ENCODE peak calls at places on chromosomes 1 and 21, in four cellular contexts. T, L, R and W are unnamed samples. For H3K4me1, the result is how much of the 10 kb centered on the place peaks cover.

GRCh38 chr1:1388078-1388472 is 11.1 kb downstream of the CCNL2 start:
- DNase-seq in T (no peak), L (no peak), R (no peak), W (no peak)

GRCh38 chr1:32997381-32997891 is 32.8 kb upstream of the RNF19B start:
- DNase-seq in T (no peak), L (peak), R (no peak), W (no peak)

GRCh38 chr1:172345077-172345476 is 75.4 kb upstream of the C1orf105 start:
- DNase-seq in T (no peak), L (no peak), R (no peak), W (no peak)

GRCh38 chr1:113141650-113142473 is 68.9 kb downstream of the LRIG2 start:
- DNase-seq in T (no peak), L (no peak), R (no peak), W (no peak)

GRCh38 chr1:81808760-81809159 is 8.0 kb downstream of the ADGRL2 start:
- DNase-seq in T (no peak), L (no peak), R (no peak), W (no peak)

GRCh38 chr1:171226757-171227370 is 21.4 kb upstream of the FMO1 start:
- DNase-seq in T (peak), L (no peak), R (peak), W (peak)

GRCh38 chr1:172821609-172822274 is 162.8 kb downstream of the FASLG start:
- DNase-seq in T (no peak), L (peak), R (no peak), W (no peak)

GRCh38 chr1:38559180-38559874 is 300.2 kb downstream of the RRAGC start:
- DNase-seq in T (no peak), L (peak), R (peak), W (no peak)

GRCh38 chr1:21836010-21836409 is 23.9 kb downstream of the LDLRAD2 start:
- DNase-seq in T (no peak), L (no peak), R (no peak), W (no peak)

GRCh38 chr1:157455318-157455717 is 97.0 kb downstream of the FCRL5 start:
- DNase-seq in T (no peak), L (no peak), R (no peak), W (no peak)

GRCh38 chr1:20291621-20292020 is 946 bp downstream of the VWA5B1 start:
- DNase-seq in T (no peak), L (peak), R (no peak), W (no peak)

GRCh38 chr1:236978740-236979139 is 25.5 kb downstream of the MT1HL1 start:
- DNase-seq in T (no peak), L (no peak), R (no peak), W (no peak)

GRCh38 chr1:197671920-197672319 is 103.4 kb downstream of the DENND1B start:
- DNase-seq in T (no peak), L (no peak), R (no peak), W (no peak)

GRCh38 chr1:78340006-78340405 is 150.8 kb upstream of the PTGFR start:
- DNase-seq in T (no peak), L (no peak), R (no peak), W (no peak)

GRCh38 chr1:96722161-96722908 is 751 bp downstream of the PTBP2 start:
- DNase-seq in T (peak), L (peak), R (peak), W (peak)

GRCh38 chr1:51542158-51542953 is 23.3 kb upstream of the EPS15 start:
- DNase-seq in T (no peak), L (no peak), R (no peak), W (no peak)

GRCh38 chr1:208304193-208304712 is 60.1 kb upstream of the PLXNA2 start:
- DNase-seq in T (no peak), L (no peak), R (no peak), W (no peak)

GRCh38 chr1:6850537-6850936 is 65.3 kb downstream of the CAMTA1 start:
- DNase-seq in T (no peak), L (no peak), R (no peak), W (no peak)

GRCh38 chr1:2449636-2450454 is 26.2 kb upstream of the PLCH2 start:
- DNase-seq in T (no peak), L (no peak), R (no peak), W (no peak)

GRCh38 chr1:56437959-56438358 is 141.4 kb downstream of the PLPP3 start:
- DNase-seq in T (no peak), L (no peak), R (no peak), W (no peak)

GRCh38 chr1:227906550-227906991 is 41.2 kb downstream of the WNT9A start:
- DNase-seq in T (no peak), L (no peak), R (no peak), W (no peak)

GRCh38 chr1:223765719-223766340 is 53.5 kb downstream of the CAPN2 start:
- DNase-seq in T (no peak), L (no peak), R (no peak), W (no peak)

GRCh38 chr1:241202321-241202845 is 154.6 kb downstream of the RGS7 start:
- DNase-seq in T (no peak), L (no peak), R (no peak), W (no peak)

GRCh38 chr1:20366076-20366765 is 75.5 kb downstream of the VWA5B1 start:
- DNase-seq in T (no peak), L (peak), R (no peak), W (no peak)

GRCh38 chr1:24112381-24113169 is 640 bp upstream of the MYOM3 start:
- DNase-seq in T (peak), L (peak), R (peak), W (no peak)

GRCh38 chr1:28411656-28412055 is 42.1 kb downstream of the PHACTR4 start:
- DNase-seq in T (no peak), L (no peak), R (no peak), W (no peak)

GRCh38 chr1:15702722-15703550 is 18.8 kb downstream of the PLEKHM2 start:
- DNase-seq in T (no peak), L (no peak), R (peak), W (peak)

GRCh38 chr1:8355439-8356255 is 37.7 kb downstream of the SLC45A1 start:
- DNase-seq in T (no peak), L (no peak), R (no peak), W (no peak)

GRCh38 chr1:31934706-31935629 is 3.2 kb downstream of the PTP4A2 start:
- DNase-seq in T (no peak), L (no peak), R (no peak), W (no peak)

GRCh38 chr1:224054611-224055010 is 59.3 kb upstream of the FBXO28 start:
- DNase-seq in T (no peak), L (no peak), R (no peak), W (no peak)

GRCh38 chr1:96236156-96236739 is 485.3 kb upstream of the PTBP2 start:
- DNase-seq in T (peak), L (peak), R (peak), W (no peak)

DNA sequence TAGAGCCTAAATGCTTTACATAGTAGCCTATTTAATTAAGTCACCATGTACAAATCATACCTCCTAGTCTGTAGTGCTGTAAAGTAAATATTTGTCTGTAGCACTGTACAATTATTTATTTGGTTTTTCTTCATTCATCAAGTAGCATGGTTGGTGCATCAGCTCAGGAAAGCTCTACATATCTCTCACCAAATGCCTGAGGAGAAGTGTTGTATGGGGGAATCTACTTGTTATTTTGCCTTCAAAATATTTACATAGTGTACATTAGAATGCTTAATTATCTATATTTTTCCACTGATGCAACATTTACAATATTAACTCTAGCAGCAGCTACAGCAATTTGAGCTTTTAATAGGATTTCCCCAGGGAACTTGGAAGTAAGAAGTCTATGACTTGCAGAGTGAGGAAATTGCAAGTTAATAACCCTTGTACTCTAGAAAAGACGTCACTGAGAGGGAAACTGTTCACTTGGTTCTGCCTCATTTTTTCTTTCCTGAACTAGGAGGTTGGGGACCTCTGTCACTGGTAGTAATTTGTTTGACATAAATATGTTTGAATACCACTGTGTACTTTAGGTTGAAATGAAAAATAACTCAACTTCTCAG is 207.4 kb downstream of the PDE4B start:
- DNase-seq in T (no peak), L (no peak), R (no peak), W (no peak)
- H3K4me1 ChIP-seq in T (under half), L (under half), R (under half), W (under half)

DNA sequence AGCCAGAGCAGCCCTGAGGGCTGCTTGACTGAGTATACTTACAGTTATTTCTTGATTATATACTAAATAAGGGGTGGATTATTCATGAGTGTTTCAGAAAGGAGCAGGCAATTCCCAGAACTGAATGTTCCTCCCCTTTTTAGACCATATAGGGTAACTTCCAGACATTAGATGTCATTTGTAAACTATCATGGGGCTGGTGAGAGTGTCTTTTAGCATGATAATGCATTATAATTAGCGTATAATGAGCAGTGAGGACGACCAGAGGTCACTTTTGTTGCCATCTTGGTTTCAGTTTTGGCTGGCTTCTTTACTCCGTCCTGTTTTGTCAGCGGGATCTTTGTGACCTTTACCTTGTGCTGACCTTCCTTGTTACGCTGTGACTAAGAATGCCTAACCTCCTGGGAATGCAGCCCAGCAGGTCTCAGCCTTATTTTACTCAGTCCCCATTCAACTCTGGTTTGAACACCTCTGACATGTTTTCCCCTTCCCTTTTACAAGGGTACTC is 16.1 kb downstream of the KCTD3 start:
- DNase-seq in T (no peak), L (peak), R (peak), W (no peak)
- H3K4me3 ChIP-seq in T (no peak), L (no peak), R (no peak), W (no peak)

GRCh38 chr21:41877901-41878830 is 978 bp downstream of the PRDM15 start:
- DNase-seq in T (peak), L (peak), R (peak), W (no peak)
- TF ChIP-seq POLR2A in T (no peak), L (peak), R (no peak), W (no peak)

DNA sequence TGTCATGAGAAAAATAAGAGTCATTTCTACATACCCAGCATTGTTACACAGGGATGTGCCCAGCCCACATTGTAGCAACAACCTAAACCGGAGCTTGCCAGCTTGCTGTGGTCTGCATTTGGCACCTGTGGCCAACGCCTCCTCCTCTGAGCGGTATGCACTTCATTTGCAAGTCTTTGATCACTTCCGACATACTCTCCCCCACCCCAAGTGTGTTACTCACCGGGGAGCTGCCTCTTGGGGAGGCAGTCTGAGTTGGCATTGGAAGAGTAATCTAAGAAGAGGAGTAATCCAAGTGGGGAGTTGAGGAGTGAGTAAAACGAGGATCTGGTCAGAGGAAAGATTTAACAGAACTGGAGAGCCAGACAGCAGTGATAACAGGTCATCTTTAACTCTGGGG is 3.8 kb downstream of the BCL9 start:
- DNase-seq in T (peak), L (peak), R (peak), W (no peak)
- H3K4me1 ChIP-seq in T (under half), L (half or more), R (under half), W (under half)

GRCh38 chr1:244272471-244273261 is 179.0 kb downstream of the ADSS2 start:
- DNase-seq in T (peak), L (peak), R (peak), W (peak)
- H3K4me3 ChIP-seq in T (no peak), L (no peak), R (no peak), W (no peak)

DNA sequence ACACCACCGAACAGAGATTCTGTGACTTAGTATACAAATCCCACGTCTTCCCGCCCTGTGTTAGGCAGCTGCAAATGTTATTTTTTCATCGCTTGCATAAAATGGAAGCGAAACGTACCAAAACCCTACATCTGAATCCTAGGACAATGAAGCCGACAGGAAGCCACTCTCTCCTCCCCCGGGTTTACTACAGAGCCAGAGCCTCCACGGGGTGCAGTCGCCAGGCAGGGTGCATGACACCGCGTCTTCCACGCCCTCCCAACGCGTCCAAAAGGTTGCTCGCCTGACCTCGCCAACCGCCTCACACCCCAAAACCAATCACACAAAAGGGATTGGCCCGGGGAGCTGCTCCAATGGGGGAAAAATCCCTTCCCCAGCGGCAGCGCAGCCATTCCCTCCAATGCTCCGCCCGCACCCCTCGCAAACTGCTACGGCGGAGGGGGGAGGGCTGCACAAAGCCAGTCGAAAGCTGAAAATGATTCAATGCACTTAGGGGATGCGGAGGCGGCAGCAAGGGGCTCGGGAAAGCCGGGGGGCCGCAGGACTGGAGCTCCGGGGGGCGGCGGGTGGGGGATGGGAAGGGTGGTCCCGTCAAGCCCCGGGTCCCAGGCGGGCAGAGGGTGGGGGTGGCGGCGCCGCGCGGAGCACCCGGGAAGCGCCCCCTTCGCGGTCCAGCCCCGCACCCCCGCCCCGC is 701 bp downstream of the CEP170 start:
- DNase-seq in T (peak), L (peak), R (peak), W (peak)
- TF ChIP-seq POLR2A in T (no peak), L (no peak), R (no peak), W (no peak)

GRCh38 chr1:116494351-116494692 is 76.5 kb downstream of the CD58 start:
- DNase-seq in T (no peak), L (no peak), R (no peak), W (no peak)

GRCh38 chr1:116491985-116492811 is 78.6 kb downstream of the CD58 start:
- DNase-seq in T (no peak), L (no peak), R (no peak), W (no peak)

GRCh38 chr1:116493484-116494350 is 77.1 kb downstream of the CD58 start:
- DNase-seq in T (no peak), L (no peak), R (no peak), W (no peak)

GRCh38 chr1:116494745-116495144 is 76.1 kb downstream of the CD58 start:
- DNase-seq in T (no peak), L (no peak), R (no peak), W (peak)

GRCh38 chr1:116493036-116493435 is 77.8 kb downstream of the CD58 start:
- DNase-seq in T (no peak), L (no peak), R (no peak), W (no peak)
- H3K4me1 ChIP-seq in T (under half), L (under half), R (under half), W (half or more)

GRCh38 chr1:37033355-37034291 is 692 bp downstream of the GRIK3 start:
- DNase-seq in T (no peak), L (no peak), R (no peak), W (no peak)
- H3K4me3 ChIP-seq in T (no peak), L (no peak), R (peak), W (no peak)